ENCODE peak calls at places on chromosomes 5 and 9, in six cellular contexts. N is T47D; Q is stimulated activated naive B cell treated with anti-CD40 and anti-IgM and Interleukin-4, amounts not matched to agents 10 μg/mL and 1 μg/mL and 100 μg/mL, for 72 hours; L is AG08396; K is AG08395; Y is iPS-NIHi11. T is an unnamed sample.

GRCh38 chr5:119395080-119395836 is 39.4 kb downstream of the TNFAIP8 start:
- DNase-seq in Y (no peak), L (no peak), N (no peak), Q (no peak), K (no peak), T (peak)

GRCh38 chr9:127311239-127311741 is 46.7 kb downstream of the GARNL3 start:
- DNase-seq in L (peak), Q (no peak), N (peak), Y (peak), K (peak), T (peak)

GRCh38 chr5:53256746-53257145 is 147.2 kb upstream of the MOCS2 start:
- DNase-seq in Y (no peak), N (no peak), K (no peak), Q (no peak), L (no peak), T (no peak)

GRCh38 chr9:137027369-137028012 is 546 bp downstream of the ABCA2 start:
- DNase-seq in K (no peak), L (peak), Y (no peak), Q (no peak), N (peak), T (peak)

GRCh38 chr9:130465383-130466096 is 20.8 kb downstream of the ASS1 start:
- DNase-seq in N (no peak), Y (peak), K (no peak), Q (no peak), L (no peak), T (peak)

GRCh38 chr5:92435781-92436180 is 1052.7 kb upstream of the ARRDC3 start:
- DNase-seq in N (no peak), K (no peak), Y (no peak), Q (no peak), L (no peak), T (no peak)

GRCh38 chr9:92974161-92974661 is 26.9 kb downstream of the FGD3 start:
- DNase-seq in Y (no peak), L (no peak), N (peak), Q (no peak), K (no peak), T (no peak)

GRCh38 chr9:34984049-34984448 is 5.5 kb upstream of the DNAJB5 start:
- DNase-seq in N (peak), L (no peak), Q (no peak), K (peak), Y (peak), T (peak)

GRCh38 chr5:42756630-42757601 is at the start of gene CCDC152:
- DNase-seq in L (no peak), N (no peak), Q (peak), Y (peak), K (peak), T (peak)

GRCh38 chr9:96086936-96087582 is 211.6 kb downstream of the ERCC6L2 start:
- DNase-seq in Q (no peak), K (no peak), Y (no peak), L (no peak), N (no peak), T (no peak)

GRCh38 chr9:98830554-98830953 is 23.1 kb downstream of the GALNT12 start:
- DNase-seq in L (no peak), K (no peak), Y (no peak), N (no peak), Q (no peak), T (no peak)

GRCh38 chr5:180207593-180207992 is 1.4 kb downstream of the RASGEF1C start:
- DNase-seq in N (no peak), Q (no peak), Y (no peak), L (no peak), K (no peak), T (no peak)

GRCh38 chr9:99807276-99807852 is 14.3 kb upstream of the NR4A3 start:
- DNase-seq in K (peak), Y (peak), L (peak), N (peak), Q (peak), T (peak)

GRCh38 chr5:147530801-147531389 is 21.0 kb upstream of the DPYSL3 start:
- DNase-seq in L (peak), N (no peak), Y (no peak), Q (no peak), K (peak), T (peak)

GRCh38 chr5:176904276-176904675 is 5.1 kb upstream of the HK3 start:
- DNase-seq in Y (no peak), K (no peak), Q (no peak), N (no peak), L (no peak), T (peak)

GRCh38 chr9:135048046-135048757 is 39.3 kb upstream of the OLFM1 start:
- DNase-seq in Y (no peak), K (no peak), N (no peak), L (no peak), Q (no peak), T (no peak)

GRCh38 chr9:132538071-132538470 is 44.3 kb upstream of the BARHL1 start:
- DNase-seq in Y (no peak), N (no peak), Q (no peak), K (no peak), L (no peak), T (no peak)

GRCh38 chr5:151630088-151630487 is 39.0 kb upstream of the FAT2 start:
- DNase-seq in Q (no peak), L (no peak), Y (no peak), N (no peak), K (no peak), T (no peak)

GRCh38 chr9:37507586-37508134 is 21.9 kb downstream of the POLR1E start:
- DNase-seq in N (no peak), Y (no peak), L (no peak), Q (no peak), K (no peak), T (no peak)

GRCh38 chr5:113031132-113031531 is 54.5 kb downstream of the DCP2 start:
- DNase-seq in N (no peak), Y (peak), Q (no peak), L (no peak), K (no peak), T (no peak)

GRCh38 chr9:113511047-113511521 is 47.6 kb downstream of the RGS3 start:
- DNase-seq in L (no peak), N (no peak), K (no peak), Q (no peak), Y (no peak), T (no peak)

GRCh38 chr9:88388886-88389617 is 808 bp downstream of the SPIN1 start:
- DNase-seq in Y (peak), N (peak), Q (peak), K (peak), L (peak), T (peak)

GRCh38 chr9:71793386-71794105 is 25.2 kb upstream of the CEMIP2 start:
- DNase-seq in L (peak), Y (peak), N (peak), K (peak), Q (no peak), T (no peak)

GRCh38 chr9:136084191-136084944 is 10.7 kb downstream of the NACC2 start:
- DNase-seq in Y (no peak), K (no peak), L (no peak), Q (no peak), N (no peak), T (no peak)

GRCh38 chr5:175590471-175590881 is 67.4 kb upstream of the HRH2 start:
- DNase-seq in L (peak), K (peak), Y (no peak), Q (no peak), N (no peak), T (peak)

GRCh38 chr9:42852133-42852532 is 668.7 kb downstream of the SPATA31A6 start:
- DNase-seq in K (no peak), Q (no peak), L (peak), Y (peak), N (peak), T (no peak)

GRCh38 chr5:126104951-126105350 is 318.3 kb upstream of the GRAMD2B start:
- DNase-seq in Q (no peak), Y (no peak), N (no peak), K (no peak), L (no peak), T (no peak)

GRCh38 chr5:9370256-9370655 is 175.6 kb downstream of the SEMA5A start:
- DNase-seq in N (no peak), Y (no peak), K (peak), L (peak), Q (no peak), T (no peak)

GRCh38 chr9:27453860-27454553 is 70.1 kb upstream of the IFNK start:
- DNase-seq in L (no peak), K (no peak), Y (no peak), N (peak), Q (no peak), T (no peak)

GRCh38 chr5:103849934-103850333 is 287.3 kb upstream of the NUDT12 start:
- DNase-seq in L (peak), Q (no peak), N (no peak), Y (no peak), K (peak), T (peak)

GRCh38 chr9:87336407-87336806 is 161.3 kb upstream of the DAPK1 start:
- DNase-seq in Q (no peak), N (peak), Y (peak), L (no peak), K (peak), T (no peak)